ENCODE peak calls at places on chromosomes 1 and 21, in eight cellular contexts. C is cardiac muscle cell, P is astrocyte of the cerebellum, J is chondrocyte, Y is endodermal cell, I is tibial artery, O is body of pancreas, K is progenitor cell of endocrine pancreas. B is an unnamed sample.
A peak's percentile ranks its signal among the peaks of the same experiment; 100 is the strongest.

GRCh38 chr21:39057121-39057520 is 126.1 kb downstream of the PSMG1 start:
- DNase-seq in C (no peak), P (no peak), J (no peak), Y (no peak), I (no peak), O (no peak), K (no peak), B (no peak)

GRCh38 chr1:112904071-112904830 is 51.7 kb downstream of the SLC16A1 start:
- DNase-seq in C (peak; percentile 71), P (peak; percentile 12), J (no peak), Y (no peak), I (no peak), O (no peak), K (no peak), B (no peak)

GRCh38 chr1:39509360-39510009 is 18.0 kb downstream of the BMP8A start:
- DNase-seq in C (peak; percentile 82), P (peak; percentile 42), J (peak; percentile 75), Y (no peak), I (no peak), O (no peak), K (no peak), B (no peak)

GRCh38 chr1:202835548-202836072 is 24.9 kb downstream of the PCAT6 start:
- DNase-seq in C (no peak), P (no peak), J (no peak), Y (peak; percentile 76), I (no peak), O (no peak), K (no peak), B (no peak)

GRCh38 chr1:33724348-33724747 is 139.5 kb upstream of the HMGB4 start:
- DNase-seq in C (no peak), P (no peak), J (no peak), Y (peak; percentile 74), I (no peak), O (no peak), K (no peak), B (peak; percentile 33)

GRCh38 chr1:185966487-185966886 is 232.3 kb downstream of the HMCN1 start:
- DNase-seq in C (peak; percentile 49), P (no peak), J (no peak), Y (no peak), I (no peak), O (no peak), K (no peak), B (no peak)

GRCh38 chr21:43370091-43370658 is 56.8 kb downstream of the SIK1 start:
- DNase-seq in C (peak; percentile 7), P (no peak), J (peak; percentile 66), Y (no peak), I (no peak), O (no peak), K (no peak), B (no peak)

GRCh38 chr21:33127154-33127893 is 57.4 kb downstream of the OLIG1 start:
- DNase-seq in C (peak; percentile 72), P (peak; percentile 37), J (no peak), Y (peak; percentile 94), I (peak; percentile 56), O (peak; percentile 60), K (peak; percentile 62), B (peak; percentile 81)

GRCh38 chr1:56142301-56142700 is 437.1 kb downstream of the PLPP3 start:
- DNase-seq in C (no peak), P (no peak), J (no peak), Y (no peak), I (no peak), O (no peak), K (no peak), B (no peak)

GRCh38 chr1:241776911-241777310 is 71.1 kb upstream of the EXO1 start:
- DNase-seq in C (no peak), P (no peak), J (no peak), Y (no peak), I (no peak), O (no peak), K (no peak), B (no peak)

GRCh38 chr1:157166581-157166980 is 28.4 kb upstream of the ETV3 start:
- DNase-seq in C (no peak), P (no peak), J (no peak), Y (no peak), I (no peak), O (no peak), K (no peak), B (no peak)

GRCh38 chr1:173444757-173445156 is 32.4 kb upstream of the PRDX6 start:
- DNase-seq in C (no peak), P (no peak), J (no peak), Y (no peak), I (no peak), O (no peak), K (no peak), B (no peak)

GRCh38 chr1:61641578-61642336 is 83.2 kb downstream of the TM2D1 start:
- DNase-seq in C (peak; percentile 90), P (peak; percentile 59), J (peak; percentile 89), Y (peak; percentile 93), I (peak; percentile 86), O (peak; percentile 73), K (peak; percentile 25), B (peak; percentile 44)

GRCh38 chr1:21284206-21285137 is 5.8 kb downstream of the ECE1 start:
- DNase-seq in C (no peak), P (no peak), J (no peak), Y (no peak), I (no peak), O (peak; percentile 60), K (no peak), B (no peak)

GRCh38 chr21:46667191-46667734 is 31.8 kb downstream of the PRMT2 start:
- DNase-seq in C (peak; percentile 37), P (no peak), J (no peak), Y (peak; percentile 76), I (no peak), O (no peak), K (no peak), B (no peak)

GRCh38 chr1:51957618-51958017 is 32.9 kb downstream of the RAB3B start:
- DNase-seq in C (no peak), P (no peak), J (no peak), Y (peak; percentile 76), I (no peak), O (peak; percentile 17), K (no peak), B (no peak)

GRCh38 chr21:44076316-44076715 is 30.9 kb upstream of the PWP2 start:
- DNase-seq in C (no peak), P (no peak), J (no peak), Y (no peak), I (no peak), O (no peak), K (no peak), B (no peak)

GRCh38 chr21:41045534-41046268 is 122.3 kb upstream of the BACE2 start:
- DNase-seq in C (no peak), P (no peak), J (no peak), Y (peak; percentile 85), I (no peak), O (peak; percentile 73), K (peak; percentile 45), B (peak; percentile 46)

GRCh38 chr21:41048636-41049035 is 119.3 kb upstream of the BACE2 start:
- DNase-seq in C (no peak), P (no peak), J (no peak), Y (no peak), I (no peak), O (no peak), K (no peak), B (no peak)

GRCh38 chr21:41048141-41048540 is 119.8 kb upstream of the BACE2 start:
- DNase-seq in C (no peak), P (no peak), J (no peak), Y (no peak), I (no peak), O (no peak), K (no peak), B (no peak)

GRCh38 chr21:41043008-41043407 is 125.0 kb upstream of the BACE2 start:
- DNase-seq in C (no peak), P (no peak), J (no peak), Y (no peak), I (no peak), O (no peak), K (no peak), B (no peak)
- TF ChIP-seq CTCF in C (peak; percentile 13), P (peak; percentile 32), J (peak; percentile 27), Y (peak; percentile 71), I (no peak), O (no peak), K (peak; percentile 28), B (no peak)

DNA sequence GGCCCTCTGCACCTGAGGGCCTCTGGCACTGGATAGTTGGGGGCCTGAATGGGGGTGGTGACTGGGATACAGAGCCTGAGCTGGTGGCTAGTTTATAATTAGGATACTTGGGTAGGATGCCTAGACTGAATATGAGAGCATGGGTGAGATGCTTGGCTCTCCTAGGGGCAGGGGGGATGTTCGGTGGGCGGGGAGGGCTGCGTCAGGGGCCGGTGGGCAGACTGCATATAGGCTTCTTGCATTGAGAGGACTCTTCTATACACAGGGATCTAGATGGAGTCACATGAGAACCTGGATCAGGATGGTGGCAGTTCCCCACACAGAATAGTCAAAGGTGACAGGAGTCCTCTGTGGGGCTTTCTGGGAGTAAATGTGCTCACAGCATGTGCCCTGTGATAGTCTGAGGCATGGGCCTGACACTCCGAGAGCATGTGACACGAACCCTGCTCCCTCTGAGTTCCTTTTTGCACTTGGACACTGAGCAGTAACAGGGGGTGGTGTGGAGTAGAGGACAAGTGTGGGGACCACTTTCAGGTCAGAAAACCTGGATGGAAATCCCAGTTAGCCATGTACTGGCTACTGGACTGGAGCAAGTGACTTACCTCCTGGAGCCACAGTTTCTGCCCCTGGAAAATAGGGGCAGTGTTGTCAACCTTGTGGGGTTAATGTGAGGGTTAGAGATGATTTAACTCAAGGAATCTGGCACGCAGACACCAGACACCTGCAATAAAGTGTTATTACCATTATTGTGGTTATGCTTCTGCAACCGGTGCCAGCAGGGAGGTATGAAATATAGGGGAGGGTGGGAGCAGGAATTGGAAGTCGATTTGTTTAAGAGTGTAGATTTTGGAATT is 2.2 kb downstream of the MAP7D1 start:
- DNase-seq in C (no peak), P (no peak), J (no peak), Y (no peak), I (no peak), O (no peak), K (no peak), B (no peak)
- TF ChIP-seq CTCF in C (no peak), P (no peak), J (no peak), Y (no peak), I (no peak), O (no peak), K (no peak), B (no peak)

GRCh38 chr1:176745945-176746344 is 283.0 kb downstream of the PAPPA2 start:
- DNase-seq in C (no peak), P (no peak), J (no peak), Y (no peak), I (no peak), O (no peak), K (no peak), B (no peak)
- TF ChIP-seq CTCF in C (no peak), P (peak; percentile 8), J (no peak), Y (peak; percentile 57), I (no peak), O (no peak), K (no peak), B (no peak)

DNA sequence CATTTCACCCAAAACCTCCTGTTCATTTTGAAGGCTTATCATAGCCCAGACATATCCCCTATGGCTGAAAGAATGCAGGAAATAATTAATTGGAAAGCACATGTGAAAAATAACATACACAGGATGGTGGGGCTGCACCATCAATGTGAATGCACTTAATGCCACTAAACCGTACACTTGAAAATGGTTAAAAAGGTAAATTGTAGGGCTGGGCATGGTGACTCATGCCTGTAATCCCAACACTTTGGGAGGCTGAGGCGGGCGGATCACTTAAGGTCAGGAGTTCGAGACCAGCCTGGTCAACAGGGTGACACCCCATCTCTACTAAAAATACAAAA is 98.7 kb upstream of the BACE2 start:
- DNase-seq in C (no peak), P (no peak), J (no peak), Y (no peak), I (no peak), O (no peak), K (no peak), B (no peak)
- TF ChIP-seq CTCF in C (no peak), P (no peak), J (peak; percentile 34), Y (no peak), I (no peak), O (no peak), K (no peak), B (peak; percentile 5)

GRCh38 chr1:236854602-236854978 is 59.5 kb downstream of the MTR start:
- DNase-seq in C (peak; percentile 62), P (peak; percentile 60), J (no peak), Y (no peak), I (no peak), O (no peak), K (no peak), B (no peak)
- TF ChIP-seq CTCF in C (no peak), P (no peak), J (no peak), Y (no peak), I (no peak), O (no peak), K (no peak), B (no peak)

B was measured in mesothelial cell of epicardium.